ENCODE peak calls at places on chromosomes 5 and 9, in nine cellular contexts. D, S, G, P, V, C, Z, E and Q are unnamed samples.

GRCh38 chr5:159218595-159219023 is 9.3 kb upstream of the RNF145 start:
- DNase-seq in D (no peak), S (no peak), G (no peak), P (no peak), V (no peak), C (no peak), Z (no peak), E (no peak), Q (no peak)

GRCh38 chr9:92764381-92764987 is at the start of gene BICD2:
- DNase-seq in D (no peak), S (no peak), G (no peak), P (no peak), V (no peak), C (no peak), Z (no peak), E (no peak), Q (no peak)

GRCh38 chr5:59746261-59746765 is 147.2 kb downstream of the PDE4D start:
- DNase-seq in D (peak; percentile 71), S (peak; percentile 54), G (no peak), P (no peak), V (no peak), C (no peak), Z (no peak), E (no peak), Q (no peak)

GRCh38 chr9:136769710-136770191 is 5.4 kb upstream of the LCN15 start:
- DNase-seq in D (no peak), S (no peak), G (peak; percentile 16), P (no peak), V (no peak), C (no peak), Z (peak; percentile 58), E (no peak), Q (peak; percentile 73)

GRCh38 chr5:168681556-168682183 is 102.5 kb upstream of the PANK3 start:
- DNase-seq in D (peak; percentile 38), S (peak; percentile 90), G (no peak), P (no peak), V (no peak), C (no peak), Z (no peak), E (no peak), Q (peak; percentile 25)

GRCh38 chr9:33818832-33819500 is 2.0 kb downstream of the UBE2R2 start:
- DNase-seq in D (peak; percentile 42), S (peak; percentile 28), G (no peak), P (no peak), V (no peak), C (no peak), Z (no peak), E (peak; percentile 17), Q (no peak)

GRCh38 chr5:168409601-168410458 is 76.4 kb upstream of the RARS1 start:
- DNase-seq in D (peak; percentile 65), S (peak; percentile 40), G (no peak), P (no peak), V (no peak), C (no peak), Z (peak; percentile 13), E (no peak), Q (peak; percentile 47)

GRCh38 chr9:123814526-123814925 is 115.4 kb downstream of the DENND1A start:
- DNase-seq in D (no peak), S (no peak), G (no peak), P (no peak), V (no peak), C (no peak), Z (no peak), E (no peak), Q (no peak)